ENCODE peak calls at places on chromosome 4, in ten cellular contexts. T, B, M, K, S, Q, V, X, F and L are unnamed samples.

GRCh38 chr4:91243132-91243531 is 1060.6 kb upstream of the GRID2 start:
- DNase-seq in V (no peak), S (peak; percentile 49), B (peak; percentile 68), F (peak; percentile 65), M (peak; percentile 40), Q (no peak), T (peak; percentile 62), K (no peak), X (peak; percentile 21), L (no peak)

GRCh38 chr4:162011039-162011438 is 152.8 kb downstream of the FSTL5 start:
- DNase-seq in M (no peak), F (no peak), S (no peak), Q (no peak), K (peak; percentile 0), V (no peak), B (no peak), X (no peak), T (no peak), L (no peak)

GRCh38 chr4:47312170-47312569 is 151.3 kb downstream of the COMMD8 start:
- DNase-seq in B (no peak), T (no peak), X (no peak), V (no peak), K (no peak), Q (no peak), S (no peak), F (no peak), M (no peak), L (no peak)

GRCh38 chr4:87851955-87852354 is 19.2 kb downstream of the MEPE start:
- DNase-seq in M (no peak), X (no peak), V (no peak), B (no peak), F (no peak), Q (no peak), S (no peak), K (no peak), T (no peak), L (no peak)

GRCh38 chr4:84479663-84480062 is 19.4 kb downstream of the NKX6-1 start:
- DNase-seq in T (no peak), K (no peak), X (no peak), Q (no peak), V (no peak), F (no peak), S (no peak), M (no peak), B (no peak), L (no peak)

GRCh38 chr4:6126971-6127745 is 73.2 kb downstream of the JAKMIP1 start:
- DNase-seq in F (no peak), B (no peak), K (no peak), M (peak; percentile 22), Q (no peak), S (no peak), T (no peak), X (no peak), V (no peak), L (no peak)

GRCh38 chr4:128163177-128164117 is 102.3 kb downstream of the LARP1B start:
- DNase-seq in F (no peak), V (no peak), T (no peak), S (no peak), K (peak; percentile 87), X (no peak), M (no peak), B (no peak), Q (no peak), L (no peak)

GRCh38 chr4:183430317-183430986 is 14.0 kb upstream of the CDKN2AIP start:
- DNase-seq in S (no peak), F (peak; percentile 10), K (no peak), Q (peak; percentile 52), X (peak; percentile 8), B (no peak), V (no peak), M (no peak), T (no peak), L (peak; percentile 40)

GRCh38 chr4:98793658-98794057 is 135.2 kb upstream of the TSPAN5 start:
- DNase-seq in K (no peak), S (no peak), B (no peak), Q (no peak), X (no peak), M (no peak), T (no peak), F (no peak), V (no peak), L (no peak)

GRCh38 chr4:336099-336892 is 1.3 kb upstream of the ZNF141 start:
- DNase-seq in M (peak; percentile 59), T (peak; percentile 32), Q (no peak), B (peak; percentile 82), F (peak; percentile 35), X (peak; percentile 17), V (no peak), S (peak; percentile 52), K (no peak), L (no peak)

GRCh38 chr4:108512615-108513505 is 107.5 kb upstream of the RPL34 start:
- DNase-seq in K (peak; percentile 66), M (no peak), F (peak; percentile 38), T (no peak), B (peak; percentile 48), V (no peak), Q (no peak), S (no peak), X (no peak), L (peak; percentile 46)

GRCh38 chr4:188175288-188175687 is 36.0 kb downstream of the TRIML1 start:
- DNase-seq in B (no peak), T (no peak), Q (no peak), V (no peak), X (no peak), K (peak; percentile 28), S (no peak), F (no peak), M (no peak), L (no peak)

GRCh38 chr4:15653864-15654391 is 1.2 kb downstream of the FBXL5 start:
- DNase-seq in M (no peak), B (no peak), V (no peak), Q (no peak), X (no peak), F (no peak), S (no peak), K (peak; percentile 65), T (no peak), L (no peak)

GRCh38 chr4:156294577-156294976 is 340.9 kb upstream of the CTSO start:
- DNase-seq in S (no peak), X (no peak), K (peak; percentile 87), F (no peak), B (no peak), V (no peak), T (no peak), Q (no peak), M (no peak), L (no peak)

GRCh38 chr4:105878668-105879067 is 16.6 kb upstream of the NPNT start:
- DNase-seq in S (no peak), B (no peak), M (no peak), F (no peak), K (no peak), T (no peak), X (no peak), V (no peak), Q (no peak), L (no peak)

GRCh38 chr4:54902976-54903375 is 222.4 kb downstream of the KDR start:
- DNase-seq in X (no peak), F (no peak), B (no peak), K (no peak), S (no peak), V (no peak), Q (no peak), M (no peak), T (no peak), L (no peak)

GRCh38 chr4:102564399-102564921 is 63.3 kb downstream of the NFKB1 start:
- DNase-seq in Q (no peak), T (no peak), V (no peak), B (no peak), F (no peak), X (no peak), S (no peak), K (peak; percentile 81), M (no peak), L (no peak)

GRCh38 chr4:119729815-119730643 is 101.4 kb upstream of the PDE5A start:
- DNase-seq in X (peak; percentile 65), Q (no peak), M (peak; percentile 75), V (no peak), S (no peak), K (peak; percentile 98), F (peak; percentile 55), B (no peak), T (no peak), L (no peak)

DNA sequence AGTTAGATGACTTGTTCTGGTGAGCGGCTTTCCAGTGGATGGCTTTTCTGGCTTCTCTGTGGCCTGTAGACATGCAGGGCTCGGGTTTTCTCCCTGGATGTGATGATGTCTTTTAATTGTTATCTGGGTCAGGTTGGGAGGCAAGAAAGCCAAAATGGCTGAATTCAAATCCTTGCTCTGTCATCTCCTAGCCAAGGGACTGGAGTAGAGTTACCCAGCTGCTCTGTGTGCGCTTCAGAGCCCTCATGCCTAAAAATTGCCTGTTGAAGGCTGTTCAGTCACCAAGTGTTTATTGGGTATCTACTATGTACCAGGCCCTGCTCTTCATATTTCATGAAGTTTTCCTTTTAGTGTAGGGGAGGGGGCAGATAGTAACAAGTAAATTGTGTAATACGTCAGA is 7.3 kb downstream of the DCUN1D4 start:
- DNase-seq in B (no peak), K (no peak), S (no peak), M (no peak), X (no peak), T (no peak), V (no peak), Q (no peak), F (no peak), L (no peak)
- H3K4me1 ChIP-seq in B (peaks cover 9% of the 10 kb centered on the region), K (peaks cover 7% of the 10 kb centered on the region), S (peaks cover 3% of the 10 kb centered on the region), M (peaks cover 2% of the 10 kb centered on the region), X (peaks cover 25% of the 10 kb centered on the region), T (peaks cover 8% of the 10 kb centered on the region), V (no peaks in the 10 kb centered on the region), Q (peaks cover 22% of the 10 kb centered on the region), F (peaks cover 73% of the 10 kb centered on the region), L (peaks cover under 1% of the 10 kb centered on the region)

GRCh38 chr4:1856071-1856919 is at the start of gene LETM1:
- DNase-seq in F (peak; percentile 95), S (peak; percentile 98), K (peak; percentile 95), B (peak; percentile 99), T (peak; percentile 96), Q (no peak), V (peak; percentile 91), M (peak; percentile 98), X (peak; percentile 97), L (peak; percentile 86)
- H3K4me1 ChIP-seq in F (peaks cover 47% of the 10 kb centered on the region), S (peaks cover 33% of the 10 kb centered on the region), K (peaks cover 18% of the 10 kb centered on the region), B (peaks cover 7% of the 10 kb centered on the region), T (peaks cover 38% of the 10 kb centered on the region), Q (peaks cover 51% of the 10 kb centered on the region), V (peaks cover 17% of the 10 kb centered on the region), M (no peaks in the 10 kb centered on the region), X (peaks cover 9% of the 10 kb centered on the region), L (peaks cover 17% of the 10 kb centered on the region)

GRCh38 chr4:7960790-7961655 is 21.4 kb upstream of the AFAP1 start:
- DNase-seq in Q (no peak), K (peak; percentile 100), M (peak; percentile 79), V (peak; percentile 4), X (peak; percentile 47), B (peak; percentile 33), F (no peak), S (no peak), T (peak; percentile 70), L (no peak)
- H3K4me1 ChIP-seq in Q (peaks cover 39% of the 10 kb centered on the region), K (peaks cover 20% of the 10 kb centered on the region), M (no peaks in the 10 kb centered on the region), V (peaks cover 15% of the 10 kb centered on the region), X (no peaks in the 10 kb centered on the region), B (no peaks in the 10 kb centered on the region), F (peaks cover 20% of the 10 kb centered on the region), S (peaks cover 29% of the 10 kb centered on the region), T (peaks cover 33% of the 10 kb centered on the region), L (peaks cover 35% of the 10 kb centered on the region)

DNA sequence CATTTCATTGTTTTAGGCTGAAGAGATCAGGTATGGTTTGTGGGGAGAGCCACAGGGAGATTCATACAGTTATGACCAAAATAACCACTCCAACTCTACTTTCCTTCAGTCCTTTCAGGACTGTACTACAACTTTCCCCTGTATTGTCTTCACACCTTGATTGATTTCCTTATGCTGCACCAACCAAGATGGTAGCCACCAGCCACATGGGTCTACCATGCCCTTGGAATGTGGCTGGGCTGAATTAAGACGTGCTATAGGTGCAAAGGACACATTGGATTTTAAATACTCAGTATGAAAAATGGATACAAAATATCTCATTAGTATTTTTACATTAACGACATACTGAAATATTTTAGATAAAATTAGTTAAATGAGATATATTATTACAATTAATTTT is 11.2 kb downstream of the IRF2 start:
- DNase-seq in Q (no peak), S (no peak), V (no peak), B (no peak), K (no peak), F (no peak), T (no peak), X (no peak), M (no peak), L (no peak)
- H3K4me1 ChIP-seq in Q (peaks cover 27% of the 10 kb centered on the region), S (peaks cover 49% of the 10 kb centered on the region), V (peaks cover 13% of the 10 kb centered on the region), B (peaks cover 10% of the 10 kb centered on the region), K (peaks cover 8% of the 10 kb centered on the region), F (peaks cover 87% of the 10 kb centered on the region), T (peaks cover 54% of the 10 kb centered on the region), X (peaks cover 17% of the 10 kb centered on the region), M (peaks cover 3% of the 10 kb centered on the region), L (peaks cover 54% of the 10 kb centered on the region)